ENCODE peak calls at places on chromosomes 6 and 20, in seven cellular contexts. One of them, this sample, is unnamed. For H3K27me3, the result is how much of the 10 kb centered on the place peaks cover.

GRCh38 chr6:29924731-29925130 is 17.6 kb upstream of the HLA-A start:
- DNase-seq in MM.1S: no peak
- DNase-seq in hepatocyte: no peak
- DNase-seq in GM23338: no peak
- DNase-seq in neural progenitor cell: no peak
- DNase-seq in HCT116: peak
- DNase-seq in SK-N-SH: no peak
- DNase-seq in this sample: peak

GRCh38 chr20:44573501-44573869 is 8.9 kb upstream of the PKIG start:
- DNase-seq in MM.1S: no peak
- DNase-seq in hepatocyte: no peak
- DNase-seq in GM23338: no peak
- DNase-seq in neural progenitor cell: no peak
- DNase-seq in HCT116: no peak
- DNase-seq in SK-N-SH: no peak
- DNase-seq in this sample: no peak

GRCh38 chr6:101722481-101722880 is 329.0 kb downstream of the GRIK2 start:
- DNase-seq in MM.1S: no peak
- DNase-seq in hepatocyte: no peak
- DNase-seq in GM23338: no peak
- DNase-seq in neural progenitor cell: no peak
- DNase-seq in HCT116: no peak
- DNase-seq in SK-N-SH: no peak
- DNase-seq in this sample: no peak

GRCh38 chr20:19993937-19994667 is 23.1 kb upstream of the NAA20 start:
- DNase-seq in MM.1S: no peak
- DNase-seq in hepatocyte: no peak
- DNase-seq in GM23338: no peak
- DNase-seq in neural progenitor cell: no peak
- DNase-seq in HCT116: peak
- DNase-seq in SK-N-SH: no peak
- DNase-seq in this sample: peak

GRCh38 chr6:71171478-71172070 is 117.0 kb upstream of the OGFRL1 start:
- DNase-seq in MM.1S: no peak
- DNase-seq in hepatocyte: no peak
- DNase-seq in GM23338: no peak
- DNase-seq in neural progenitor cell: no peak
- DNase-seq in HCT116: no peak
- DNase-seq in SK-N-SH: no peak
- DNase-seq in this sample: no peak

GRCh38 chr6:137387365-137387764 is 106.8 kb downstream of the OLIG3 start:
- DNase-seq in MM.1S: no peak
- DNase-seq in hepatocyte: no peak
- DNase-seq in GM23338: peak
- DNase-seq in neural progenitor cell: no peak
- DNase-seq in HCT116: no peak
- DNase-seq in SK-N-SH: no peak
- DNase-seq in this sample: peak

GRCh38 chr6:34462561-34462971 is 3.3 kb upstream of the PACSIN1 start:
- DNase-seq in MM.1S: no peak
- DNase-seq in hepatocyte: peak
- DNase-seq in GM23338: peak
- DNase-seq in neural progenitor cell: peak
- DNase-seq in HCT116: peak
- DNase-seq in SK-N-SH: peak
- DNase-seq in this sample: peak

GRCh38 chr6:100986921-100987320 is 105.8 kb upstream of the ASCC3 start:
- DNase-seq in MM.1S: no peak
- DNase-seq in hepatocyte: no peak
- DNase-seq in GM23338: no peak
- DNase-seq in neural progenitor cell: no peak
- DNase-seq in HCT116: no peak
- DNase-seq in SK-N-SH: no peak
- DNase-seq in this sample: no peak

GRCh38 chr20:49989234-49990065 is 6.7 kb downstream of the SNAI1 start:
- DNase-seq in MM.1S: no peak
- DNase-seq in hepatocyte: peak
- DNase-seq in GM23338: peak
- DNase-seq in neural progenitor cell: peak
- DNase-seq in HCT116: no peak
- DNase-seq in SK-N-SH: peak
- DNase-seq in this sample: no peak

GRCh38 chr6:170257376-170257775 is 33.5 kb downstream of the DLL1 start:
- DNase-seq in MM.1S: no peak
- DNase-seq in hepatocyte: no peak
- DNase-seq in GM23338: no peak
- DNase-seq in neural progenitor cell: no peak
- DNase-seq in HCT116: no peak
- DNase-seq in SK-N-SH: no peak
- DNase-seq in this sample: no peak

GRCh38 chr6:80357674-80358073 is 251.2 kb downstream of the BCKDHB start:
- DNase-seq in MM.1S: no peak
- DNase-seq in hepatocyte: no peak
- DNase-seq in GM23338: no peak
- DNase-seq in neural progenitor cell: no peak
- DNase-seq in HCT116: no peak
- DNase-seq in SK-N-SH: no peak
- DNase-seq in this sample: no peak

GRCh38 chr20:50395258-50395729 is 114.9 kb upstream of the PTPN1 start:
- DNase-seq in MM.1S: no peak
- DNase-seq in hepatocyte: no peak
- DNase-seq in GM23338: no peak
- DNase-seq in neural progenitor cell: no peak
- DNase-seq in HCT116: no peak
- DNase-seq in SK-N-SH: no peak
- DNase-seq in this sample: peak

GRCh38 chr6:64415936-64416335 is 780.3 kb downstream of the PHF3 start:
- DNase-seq in MM.1S: no peak
- DNase-seq in hepatocyte: no peak
- DNase-seq in GM23338: no peak
- DNase-seq in neural progenitor cell: no peak
- DNase-seq in HCT116: no peak
- DNase-seq in SK-N-SH: no peak
- DNase-seq in this sample: no peak

GRCh38 chr6:4382362-4382853 is 247.0 kb upstream of the ECI2 start:
- DNase-seq in MM.1S: no peak
- DNase-seq in hepatocyte: no peak
- DNase-seq in GM23338: no peak
- DNase-seq in neural progenitor cell: no peak
- DNase-seq in HCT116: no peak
- DNase-seq in SK-N-SH: no peak
- DNase-seq in this sample: no peak

GRCh38 chr6:57069920-57070331 is 20.1 kb upstream of the ZNF451 start:
- DNase-seq in MM.1S: no peak
- DNase-seq in hepatocyte: no peak
- DNase-seq in GM23338: peak
- DNase-seq in neural progenitor cell: peak
- DNase-seq in HCT116: no peak
- DNase-seq in SK-N-SH: no peak
- DNase-seq in this sample: no peak

GRCh38 chr6:16222826-16223225 is 15.6 kb upstream of the GMPR start:
- DNase-seq in MM.1S: no peak
- DNase-seq in hepatocyte: no peak
- DNase-seq in GM23338: no peak
- DNase-seq in neural progenitor cell: no peak
- DNase-seq in HCT116: no peak
- DNase-seq in SK-N-SH: no peak
- DNase-seq in this sample: no peak

GRCh38 chr6:16227605-16228004 is 10.8 kb upstream of the GMPR start:
- DNase-seq in MM.1S: no peak
- DNase-seq in hepatocyte: no peak
- DNase-seq in GM23338: no peak
- DNase-seq in neural progenitor cell: no peak
- DNase-seq in HCT116: no peak
- DNase-seq in SK-N-SH: no peak
- DNase-seq in this sample: no peak

GRCh38 chr6:16227048-16227562 is 11.3 kb upstream of the GMPR start:
- DNase-seq in MM.1S: no peak
- DNase-seq in hepatocyte: no peak
- DNase-seq in GM23338: no peak
- DNase-seq in neural progenitor cell: no peak
- DNase-seq in HCT116: no peak
- DNase-seq in SK-N-SH: no peak
- DNase-seq in this sample: no peak

GRCh38 chr6:16224409-16224808 is 14.0 kb upstream of the GMPR start:
- DNase-seq in MM.1S: no peak
- DNase-seq in hepatocyte: no peak
- DNase-seq in GM23338: no peak
- DNase-seq in neural progenitor cell: no peak
- DNase-seq in HCT116: no peak
- DNase-seq in SK-N-SH: no peak
- DNase-seq in this sample: no peak

DNA sequence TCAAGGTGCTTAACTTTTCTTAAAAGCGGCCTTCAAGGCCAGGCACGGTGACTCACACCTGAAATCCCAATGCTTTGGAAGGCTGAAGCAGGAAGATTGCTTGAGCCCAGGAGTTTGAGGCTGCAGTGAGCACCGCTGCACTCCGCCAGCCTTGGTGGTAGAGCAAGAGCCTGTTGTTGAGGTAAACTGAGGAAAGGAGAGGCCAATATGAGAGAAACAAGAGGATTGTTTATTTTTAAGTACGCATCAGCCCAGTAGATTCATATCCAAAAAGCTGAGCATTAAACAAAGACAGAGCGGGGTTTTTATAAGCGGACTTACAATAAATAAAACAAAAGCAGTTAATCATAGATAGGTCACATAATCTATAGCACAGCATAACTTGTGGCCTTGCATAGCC is 15.0 kb upstream of the GMPR start:
- DNase-seq in MM.1S: no peak
- DNase-seq in hepatocyte: no peak
- DNase-seq in GM23338: no peak
- DNase-seq in neural progenitor cell: no peak
- DNase-seq in HCT116: no peak
- DNase-seq in SK-N-SH: no peak
- DNase-seq in this sample: no peak
- TF ChIP-seq CTCF in MM.1S: no peak
- TF ChIP-seq CTCF in hepatocyte: no peak
- TF ChIP-seq CTCF in GM23338: no peak
- TF ChIP-seq CTCF in neural progenitor cell: no peak
- TF ChIP-seq CTCF in HCT116: no peak
- TF ChIP-seq CTCF in SK-N-SH: no peak
- TF ChIP-seq CTCF in this sample: no peak

GRCh38 chr6:144413418-144413817 is 128.3 kb downstream of the UTRN start:
- DNase-seq in MM.1S: no peak
- DNase-seq in hepatocyte: no peak
- DNase-seq in GM23338: no peak
- DNase-seq in neural progenitor cell: no peak
- DNase-seq in HCT116: no peak
- DNase-seq in SK-N-SH: no peak
- DNase-seq in this sample: peak

GRCh38 chr6:144416773-144417172 is 131.6 kb downstream of the UTRN start:
- DNase-seq in MM.1S: no peak
- DNase-seq in hepatocyte: no peak
- DNase-seq in GM23338: no peak
- DNase-seq in neural progenitor cell: no peak
- DNase-seq in HCT116: no peak
- DNase-seq in SK-N-SH: no peak
- DNase-seq in this sample: peak

GRCh38 chr6:144415835-144416237 is 130.7 kb downstream of the UTRN start:
- DNase-seq in MM.1S: no peak
- DNase-seq in hepatocyte: no peak
- DNase-seq in GM23338: no peak
- DNase-seq in neural progenitor cell: no peak
- DNase-seq in HCT116: no peak
- DNase-seq in SK-N-SH: no peak
- DNase-seq in this sample: peak

GRCh38 chr6:144416244-144416643 is 131.1 kb downstream of the UTRN start:
- DNase-seq in MM.1S: no peak
- DNase-seq in hepatocyte: no peak
- DNase-seq in GM23338: no peak
- DNase-seq in neural progenitor cell: no peak
- DNase-seq in HCT116: no peak
- DNase-seq in SK-N-SH: no peak
- DNase-seq in this sample: no peak

GRCh38 chr6:144415014-144415413 is 129.9 kb downstream of the UTRN start:
- DNase-seq in MM.1S: no peak
- DNase-seq in hepatocyte: peak
- DNase-seq in GM23338: no peak
- DNase-seq in neural progenitor cell: no peak
- DNase-seq in HCT116: no peak
- DNase-seq in SK-N-SH: no peak
- DNase-seq in this sample: peak
- TF ChIP-seq EZH2phosphoT487 in MM.1S: no peak
- TF ChIP-seq EZH2phosphoT487 in hepatocyte: no peak
- TF ChIP-seq EZH2phosphoT487 in GM23338: no peak
- TF ChIP-seq EZH2phosphoT487 in neural progenitor cell: no peak
- TF ChIP-seq EZH2phosphoT487 in HCT116: no peak
- TF ChIP-seq EZH2phosphoT487 in SK-N-SH: no peak
- TF ChIP-seq EZH2phosphoT487 in this sample: no peak

DNA sequence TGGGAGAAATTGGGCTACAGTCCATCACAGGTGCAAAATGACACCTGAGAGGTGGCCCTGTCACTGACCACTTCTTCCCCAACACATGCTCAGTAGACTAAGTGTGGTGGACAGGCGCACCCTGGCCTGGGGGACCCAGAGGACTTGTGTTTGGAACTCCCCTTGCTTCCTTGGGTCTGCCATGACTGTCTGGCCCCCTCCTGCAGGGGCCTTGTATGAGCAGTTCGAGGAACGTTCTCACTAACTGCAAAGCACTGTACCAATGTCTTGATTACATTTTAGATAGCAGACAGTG is 4.0 kb upstream of the PCK1 start:
- DNase-seq in MM.1S: no peak
- DNase-seq in hepatocyte: no peak
- DNase-seq in GM23338: no peak
- DNase-seq in neural progenitor cell: no peak
- DNase-seq in HCT116: no peak
- DNase-seq in SK-N-SH: no peak
- DNase-seq in this sample: no peak
- H3K27me3 ChIP-seq in MM.1S: half or more
- H3K27me3 ChIP-seq in hepatocyte: under half
- H3K27me3 ChIP-seq in GM23338: under half
- H3K27me3 ChIP-seq in neural progenitor cell: under half
- H3K27me3 ChIP-seq in HCT116: half or more
- H3K27me3 ChIP-seq in SK-N-SH: under half
- H3K27me3 ChIP-seq in this sample: half or more

GRCh38 chr6:41302638-41303037 is 16.2 kb upstream of the TREM1 start:
- DNase-seq in MM.1S: no peak
- DNase-seq in hepatocyte: no peak
- DNase-seq in GM23338: no peak
- DNase-seq in neural progenitor cell: no peak
- DNase-seq in HCT116: no peak
- DNase-seq in SK-N-SH: no peak
- DNase-seq in this sample: no peak

DNA sequence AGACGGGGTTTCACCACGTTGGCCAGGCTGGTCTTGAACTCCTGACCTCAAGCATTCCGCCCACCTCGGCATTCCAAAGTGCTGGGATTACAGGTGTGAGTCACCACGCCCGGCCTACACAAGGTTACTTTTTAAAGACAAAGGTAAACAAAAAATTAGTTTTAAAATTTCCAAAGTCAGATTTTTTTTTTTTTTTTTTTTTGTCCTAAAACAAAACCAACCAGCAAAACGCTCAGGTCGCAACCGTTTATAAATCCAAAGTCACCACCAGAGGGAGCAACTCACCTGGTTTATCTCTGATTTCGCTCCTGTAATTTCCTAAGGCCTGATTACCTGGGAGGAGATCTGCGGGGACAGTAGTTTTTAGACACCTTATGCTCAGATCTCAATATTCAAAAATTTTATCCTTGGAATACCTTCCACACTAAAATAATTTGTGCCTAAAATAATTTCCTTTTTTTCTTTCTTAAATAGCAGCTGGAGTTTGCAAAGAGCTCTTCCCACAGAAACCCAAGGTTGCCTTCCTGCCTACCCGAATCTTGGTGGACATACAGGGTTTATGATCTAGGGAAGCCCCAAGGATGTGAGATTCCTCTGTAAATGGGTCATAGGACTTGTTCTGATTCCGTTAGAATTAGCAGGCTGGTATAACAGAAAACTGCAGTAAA is 19.8 kb upstream of the TREM1 start:
- DNase-seq in MM.1S: peak
- DNase-seq in hepatocyte: peak
- DNase-seq in GM23338: peak
- DNase-seq in neural progenitor cell: peak
- DNase-seq in HCT116: peak
- DNase-seq in SK-N-SH: peak
- DNase-seq in this sample: peak
- TF ChIP-seq CTCF in MM.1S: peak
- TF ChIP-seq CTCF in hepatocyte: peak
- TF ChIP-seq CTCF in GM23338: peak
- TF ChIP-seq CTCF in neural progenitor cell: peak
- TF ChIP-seq CTCF in HCT116: peak
- TF ChIP-seq CTCF in SK-N-SH: peak
- TF ChIP-seq CTCF in this sample: peak